ENCODE peak calls at places on chromosomes 4 and X, in nine cellular contexts. Y, M, Q, Z, P, H, O, W and C are unnamed samples.
A peak's percentile ranks its signal among the peaks of the same experiment; 100 is the strongest.

GRCh38 chr4:87240341-87240740 is 19.9 kb upstream of the KLHL8 start:
- DNase-seq in P (no peak), W (no peak), H (no peak), Z (no peak), O (no peak), Q (no peak), Y (no peak), M (no peak), C (no peak)

GRCh38 chr4:150769235-150769634 is 187.3 kb downstream of the MAB21L2 start:
- DNase-seq in Q (peak; percentile 47), O (peak; percentile 10), P (no peak), M (no peak), W (no peak), Y (no peak), H (no peak), Z (peak; percentile 16), C (peak; percentile 6)

GRCh38 chr4:89307446-89308160 is at the start of gene GPRIN3:
- DNase-seq in O (no peak), M (peak; percentile 61), H (no peak), W (peak; percentile 16), P (peak; percentile 82), Z (no peak), Y (peak; percentile 5), Q (no peak), C (no peak)

GRCh38 chr4:74608151-74608949 is 163.4 kb downstream of the AREG start:
- DNase-seq in Y (no peak), Z (no peak), H (no peak), W (no peak), O (peak; percentile 41), Q (no peak), M (no peak), P (no peak), C (peak; percentile 5)

GRCh38 chr4:118280501-118281218 is 72.1 kb downstream of the PRSS12 start:
- DNase-seq in Q (peak; percentile 84), H (peak; percentile 38), O (peak; percentile 18), W (no peak), M (peak; percentile 55), Z (peak; percentile 22), Y (no peak), P (no peak), C (no peak)

GRCh38 chrX:37755073-37755472 is 24.8 kb upstream of the CYBB start:
- DNase-seq in Z (peak; percentile 27), O (no peak), Q (peak; percentile 92), P (no peak), W (no peak), H (peak; percentile 67), M (no peak), Y (no peak), C (no peak)

GRCh38 chr4:109444182-109444844 is 10.7 kb downstream of the SEC24B start:
- DNase-seq in Z (no peak), O (no peak), W (no peak), M (no peak), P (no peak), H (no peak), Y (no peak), Q (no peak), C (no peak)

GRCh38 chr4:171793723-171794122 is 19.5 kb upstream of the GALNTL6 start:
- DNase-seq in M (no peak), H (no peak), O (no peak), Y (no peak), Q (no peak), P (no peak), Z (no peak), W (no peak), C (no peak)

GRCh38 chr4:168259096-168259495 is 59.5 kb downstream of the DDX60 start:
- DNase-seq in P (no peak), H (no peak), Y (no peak), Z (no peak), M (no peak), Q (no peak), W (no peak), O (no peak), C (no peak)

GRCh38 chrX:40952855-40953254 is 132.4 kb upstream of the USP9X start:
- DNase-seq in M (no peak), W (no peak), O (no peak), Z (no peak), Q (peak; percentile 6), P (no peak), H (peak; percentile 26), Y (no peak), C (no peak)

GRCh38 chrX:46967547-46967946 is 55.3 kb downstream of the JADE3 start:
- DNase-seq in P (no peak), O (no peak), W (no peak), M (no peak), Q (no peak), Y (no peak), H (peak; percentile 56), Z (no peak), C (no peak)

GRCh38 chrX:16138108-16138427 is 14.7 kb downstream of the GRPR start:
- DNase-seq in M (no peak), Y (no peak), H (peak; percentile 16), P (no peak), Z (peak; percentile 8), O (no peak), Q (peak; percentile 28), W (no peak), C (no peak)

GRCh38 chr4:113122066-113122465 is 72.6 kb downstream of the ANK2 start:
- DNase-seq in Z (no peak), M (no peak), P (no peak), Q (peak; percentile 38), O (no peak), Y (no peak), W (no peak), H (no peak), C (no peak)

GRCh38 chr4:153143527-153144348 is 60.5 kb upstream of the TRIM2 start:
- DNase-seq in M (peak; percentile 35), P (no peak), Y (no peak), Z (peak; percentile 17), W (no peak), H (no peak), O (no peak), Q (no peak), C (no peak)

GRCh38 chr4:7769936-7770674 is 169.6 kb downstream of the AFAP1 start:
- DNase-seq in Q (peak; percentile 25), H (no peak), Y (no peak), M (no peak), P (no peak), Z (no peak), W (no peak), O (peak; percentile 33), C (no peak)
- TF ChIP-seq POLR2A in Q (no peak), H (no peak), Y (no peak), M (no peak), P (no peak), Z (no peak), W (no peak), O (no peak), C (no peak)

GRCh38 chrX:65667503-65668355 is at the start of gene MSN:
- DNase-seq in W (peak; percentile 57), Q (peak; percentile 86), Z (peak; percentile 78), M (peak; percentile 71), Y (peak; percentile 41), O (peak; percentile 36), P (peak; percentile 81), H (no peak), C (peak; percentile 37)
- TF ChIP-seq POLR2A in W (peak; percentile 56), Q (peak; percentile 52), Z (peak; percentile 82), M (no peak), Y (peak; percentile 83), O (peak; percentile 79), P (no peak), H (peak; percentile 85), C (peak; percentile 79)

GRCh38 chrX:154401918-154402621 is 3.9 kb downstream of the RPL10 start:
- DNase-seq in H (no peak), Z (no peak), Y (no peak), W (no peak), O (no peak), M (no peak), P (no peak), Q (peak; percentile 39), C (no peak)
- TF ChIP-seq POLR2A in H (no peak), Z (no peak), Y (no peak), W (no peak), O (no peak), M (no peak), P (no peak), Q (no peak), C (peak; percentile 6)

GRCh38 chrX:29965634-29966033 is 249.7 kb upstream of the MAGEB2 start:
- DNase-seq in P (no peak), W (no peak), M (no peak), Q (no peak), Y (no peak), H (no peak), Z (no peak), O (no peak), C (no peak)
- TF ChIP-seq POLR2A in P (no peak), W (no peak), M (no peak), Q (no peak), Y (no peak), H (no peak), Z (no peak), O (no peak), C (no peak)

DNA sequence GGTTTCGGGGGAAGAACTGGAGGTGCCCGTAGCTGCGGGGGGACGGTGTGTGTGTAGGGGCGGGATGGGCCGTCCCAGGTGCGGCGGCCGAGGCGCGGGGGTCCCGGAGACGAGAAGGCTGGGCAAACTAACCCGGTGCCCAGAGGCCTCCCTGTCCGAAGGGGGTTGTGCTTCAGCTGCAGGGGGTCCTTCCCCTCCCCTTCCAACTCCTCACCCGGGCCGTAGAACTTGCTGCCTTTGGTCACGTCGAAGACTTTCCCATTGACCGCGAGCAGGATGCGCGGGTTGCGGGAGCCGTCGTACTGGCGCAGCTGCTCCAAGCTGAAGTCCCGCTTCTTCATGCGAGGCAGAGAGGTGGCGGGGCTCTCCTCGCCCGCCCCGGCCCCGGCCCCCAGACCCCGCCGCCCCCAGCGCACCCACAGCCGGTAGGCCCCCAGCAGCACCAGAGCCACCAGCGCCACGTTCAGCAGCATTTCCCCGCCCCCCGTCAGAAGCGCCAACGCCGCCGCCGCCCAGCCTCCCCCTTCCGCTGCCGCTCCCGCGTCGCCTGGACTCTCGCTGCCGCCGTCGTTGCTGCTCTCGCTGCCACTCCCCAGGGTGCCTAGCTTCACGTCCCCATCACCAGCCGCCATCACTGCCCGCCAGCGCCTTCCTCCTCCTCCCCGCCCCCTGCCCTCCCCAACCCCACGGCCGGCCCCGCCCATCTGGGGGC is at the start of gene PGRMC2:
- DNase-seq in P (peak; percentile 82), O (peak; percentile 8), M (no peak), Q (no peak), H (no peak), W (no peak), Z (peak; percentile 38), Y (peak; percentile 84), C (no peak)
- TF ChIP-seq POLR2A in P (no peak), O (peak; percentile 64), M (no peak), Q (peak; percentile 28), H (peak; percentile 52), W (peak; percentile 15), Z (no peak), Y (no peak), C (peak; percentile 81)